ENCODE peak calls at places on chromosomes 7 and 10, in six cellular contexts. T is SK-N-SH; V is effector memory CD4-positive, alpha-beta T cell; J is body of pancreas; Z is keratinocyte; P is H9. K is an unnamed sample.

GRCh38 chr10:72186633-72187330 is 29.0 kb upstream of the ANAPC16 start:
- DNase-seq in T (peak), V (no peak), J (no peak), Z (no peak), P (no peak), K (no peak)

GRCh38 chr10:50386992-50387735 is 135.8 kb upstream of the ASAH2 start:
- DNase-seq in T (no peak), V (no peak), J (no peak), Z (no peak), P (no peak), K (no peak)

GRCh38 chr7:48173983-48174382 is 2.7 kb downstream of the ABCA13 start:
- DNase-seq in T (no peak), V (no peak), J (no peak), Z (no peak), P (no peak), K (no peak)

GRCh38 chr7:1355568-1356340 is 103.5 kb downstream of the MICALL2 start:
- DNase-seq in T (peak), V (no peak), J (no peak), Z (no peak), P (no peak), K (no peak)

GRCh38 chr10:22615819-22616499 is 98.4 kb downstream of the PIP4K2A start:
- DNase-seq in T (no peak), V (peak), J (peak), Z (no peak), P (no peak), K (no peak)

GRCh38 chr10:8051109-8051781 is 3.2 kb upstream of the GATA3 start:
- DNase-seq in T (peak), V (no peak), J (no peak), Z (no peak), P (no peak), K (no peak)

GRCh38 chr10:21166557-21167287 is 269.6 kb upstream of the NEBL start:
- DNase-seq in T (no peak), V (no peak), J (peak), Z (no peak), P (no peak), K (no peak)

GRCh38 chr7:133815677-133816210 is 311.4 kb upstream of the LRGUK start:
- DNase-seq in T (no peak), V (no peak), J (no peak), Z (no peak), P (no peak), K (no peak)

GRCh38 chr7:24800667-24801066 is 43.4 kb upstream of the GSDME start:
- DNase-seq in T (no peak), V (no peak), J (no peak), Z (no peak), P (no peak), K (no peak)

GRCh38 chr7:156778201-156778600 is 114.8 kb downstream of the LMBR1 start:
- DNase-seq in T (peak), V (no peak), J (no peak), Z (no peak), P (no peak), K (no peak)

GRCh38 chr7:87450706-87451105 is 24.8 kb downstream of the ABCB4 start:
- DNase-seq in T (no peak), V (no peak), J (no peak), Z (no peak), P (no peak), K (no peak)

GRCh38 chr10:75042292-75042974 is 69.0 kb upstream of the SAMD8 start:
- DNase-seq in T (no peak), V (no peak), J (no peak), Z (no peak), P (no peak), K (no peak)

GRCh38 chr10:66322777-66323176 is 603.1 kb upstream of the LRRTM3 start:
- DNase-seq in T (no peak), V (no peak), J (no peak), Z (no peak), P (no peak), K (no peak)

GRCh38 chr7:157875230-157876179 is 538.7 kb downstream of the DNAJB6 start:
- DNase-seq in T (peak), V (no peak), J (no peak), Z (no peak), P (peak), K (peak)

GRCh38 chr7:33892945-33893344 is 12.4 kb upstream of the BMPER start:
- DNase-seq in T (no peak), V (no peak), J (no peak), Z (no peak), P (no peak), K (no peak)

GRCh38 chr7:47852330-47853245 is 95.7 kb downstream of the PKD1L1 start:
- DNase-seq in T (peak), V (no peak), J (no peak), Z (no peak), P (peak), K (peak)

DNA sequence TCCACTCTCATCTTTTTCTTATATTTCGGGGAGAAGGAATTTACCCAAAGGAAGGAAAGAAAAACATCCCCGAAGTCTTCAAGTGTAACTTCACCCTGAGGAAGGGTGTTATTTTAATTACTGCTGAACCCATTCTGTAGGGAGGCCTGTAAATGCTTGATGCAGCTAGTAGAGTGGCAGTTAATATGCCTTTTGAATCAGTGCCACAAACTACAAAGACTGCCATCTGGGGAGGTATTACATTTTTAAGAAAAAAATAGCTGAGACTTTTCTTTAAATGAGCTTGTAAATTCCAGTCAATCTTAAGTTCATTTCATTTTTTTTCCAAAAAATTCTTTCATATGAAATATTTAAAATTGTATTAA is 233.1 kb upstream of the FERD3L start:
- DNase-seq in T (no peak), V (no peak), J (no peak), Z (no peak), P (no peak), K (no peak)
- H3K27ac ChIP-seq in T (no peak), V (no peak), J (no peak), Z (no peak), P (no peak), K (no peak)

DNA sequence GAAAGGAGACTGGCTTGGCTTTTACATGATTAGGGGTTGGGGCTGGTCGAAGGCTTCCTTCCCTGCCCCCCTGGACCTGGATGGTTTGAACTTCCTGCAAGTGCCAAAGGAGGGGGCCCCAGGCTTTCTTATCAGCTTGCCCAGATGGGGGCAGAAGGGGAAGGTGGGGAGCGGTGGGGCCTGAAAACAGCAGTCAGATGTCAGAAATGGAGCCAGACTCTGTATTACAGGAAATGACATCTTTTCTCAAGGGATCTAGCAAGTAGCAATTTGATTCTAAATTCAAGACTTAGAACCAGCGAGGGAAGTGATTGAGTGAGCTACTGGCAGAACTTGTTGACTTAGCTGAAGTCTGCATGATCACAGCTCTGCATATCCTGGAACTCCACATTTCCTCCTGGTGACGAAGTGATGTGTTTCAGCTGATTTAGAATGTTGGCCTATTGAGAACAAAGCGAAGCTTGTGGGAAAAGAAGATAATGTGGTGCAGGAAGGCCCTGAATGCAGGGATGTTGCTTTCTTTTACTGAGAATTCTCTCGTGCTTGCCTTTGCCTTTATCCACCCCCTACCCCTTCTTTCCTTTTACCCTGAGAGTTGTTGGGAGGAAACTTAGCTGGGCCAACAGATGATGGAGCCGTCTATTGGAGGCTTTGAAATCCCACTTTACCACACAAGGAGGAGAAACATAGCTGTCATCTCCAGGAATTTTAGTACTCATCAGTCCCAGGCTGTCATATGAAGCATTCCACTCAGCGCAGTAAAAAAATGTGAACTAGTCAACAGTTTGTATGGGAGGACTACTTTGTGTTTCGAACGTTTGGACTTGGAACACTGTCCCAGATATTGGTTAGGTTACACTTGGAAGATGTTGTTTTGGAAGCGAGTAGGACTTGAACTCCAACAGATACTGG is 43.2 kb downstream of the CCNY start:
- DNase-seq in T (no peak), V (no peak), J (no peak), Z (no peak), P (no peak), K (peak)
- H3K27ac ChIP-seq in T (no peak), V (no peak), J (peak), Z (no peak), P (no peak), K (peak)

GRCh38 chr10:121772890-121773289 is 154.9 kb downstream of the ATE1 start:
- DNase-seq in T (no peak), V (no peak), J (no peak), Z (no peak), P (no peak), K (no peak)

GRCh38 chr10:121774813-121775212 is 153.0 kb downstream of the ATE1 start:
- DNase-seq in T (no peak), V (no peak), J (no peak), Z (no peak), P (no peak), K (no peak)

GRCh38 chr10:121774404-121774803 is 153.4 kb downstream of the ATE1 start:
- DNase-seq in T (no peak), V (no peak), J (no peak), Z (no peak), P (no peak), K (no peak)

GRCh38 chr10:121771957-121772356 is 155.9 kb downstream of the ATE1 start:
- DNase-seq in T (no peak), V (no peak), J (no peak), Z (no peak), P (no peak), K (no peak)

GRCh38 chr10:121772406-121772805 is 155.4 kb downstream of the ATE1 start:
- DNase-seq in T (no peak), V (no peak), J (no peak), Z (no peak), P (no peak), K (no peak)
- H3K27ac ChIP-seq in T (no peak), V (no peak), J (no peak), Z (no peak), P (no peak), K (no peak)

DNA sequence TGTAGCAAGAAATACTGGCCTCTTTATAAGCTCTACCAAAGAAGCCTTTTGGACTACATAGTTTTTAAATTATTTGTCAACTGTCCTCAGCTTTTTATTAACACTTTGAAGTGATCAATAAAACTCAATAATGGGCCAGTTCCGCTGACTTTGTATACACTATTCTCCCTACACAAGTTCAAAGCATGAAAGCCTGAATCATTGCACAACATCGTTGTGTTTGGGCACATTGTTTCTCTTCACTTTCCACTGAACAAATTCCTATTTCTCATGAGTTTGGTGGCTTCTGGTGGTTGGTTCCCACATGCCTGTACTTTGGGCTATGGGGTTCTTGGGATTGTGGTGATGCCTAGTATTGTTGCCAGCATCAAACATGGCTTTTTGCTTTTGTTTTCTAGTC is 561.8 kb upstream of the LRRN3 start:
- DNase-seq in T (no peak), V (no peak), J (no peak), Z (no peak), P (no peak), K (no peak)
- H3K27ac ChIP-seq in T (no peak), V (no peak), J (no peak), Z (no peak), P (no peak), K (no peak)

DNA sequence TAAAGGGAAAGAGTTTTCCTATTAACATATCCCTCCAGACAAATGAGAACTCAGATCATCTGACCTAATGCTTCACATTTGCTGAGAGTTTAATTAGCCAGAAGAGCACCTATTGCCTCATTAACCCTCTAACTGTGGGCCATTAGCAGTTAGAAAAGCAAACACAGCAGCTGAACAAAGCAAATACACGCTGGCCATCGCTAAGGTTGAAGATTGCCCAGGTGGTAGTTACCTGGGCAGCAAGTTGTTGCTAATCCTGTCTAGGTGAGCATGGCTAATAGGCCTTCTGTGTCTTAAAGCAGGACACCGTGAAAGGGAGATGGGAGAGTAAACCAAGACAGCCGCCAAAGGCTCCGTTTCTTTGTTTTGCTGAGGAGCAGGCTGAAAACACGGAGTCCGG is 49.9 kb upstream of the UCN3 start:
- DNase-seq in T (no peak), V (no peak), J (no peak), Z (no peak), P (no peak), K (no peak)
- H3K27ac ChIP-seq in T (no peak), V (no peak), J (no peak), Z (no peak), P (no peak), K (no peak)

GRCh38 chr10:96441126-96441905 is 72.4 kb downstream of the TLL2 start:
- DNase-seq in T (no peak), V (no peak), J (no peak), Z (no peak), P (no peak), K (no peak)
- H3K27ac ChIP-seq in T (peak), V (no peak), J (no peak), Z (no peak), P (no peak), K (no peak)

K was measured in testis.